ENCODE peak calls at places on chromosomes 16 and 17, in nine cellular contexts. One of them, this sample, is unnamed.

GRCh38 chr16:69150146-69150865 is 17.9 kb downstream of the UTP4 start:
- DNase-seq in tibial artery: peak; percentile 54
- DNase-seq in fibroblast of lung: peak; percentile 87
- DNase-seq in psoas muscle: no peak
- DNase-seq in transverse colon: peak; percentile 60
- DNase-seq in lung: peak; percentile 69
- DNase-seq in SK-N-SH: peak; percentile 67
- DNase-seq in aorta: no peak
- DNase-seq in esophagus muscularis mucosa: no peak
- DNase-seq in this sample: no peak

GRCh38 chr16:81817296-81817695 is 38.2 kb downstream of the PLCG2 start:
- DNase-seq in esophagus muscularis mucosa: no peak
- DNase-seq in lung: no peak
- DNase-seq in SK-N-SH: no peak
- DNase-seq in fibroblast of lung: no peak
- DNase-seq in transverse colon: peak; percentile 47
- DNase-seq in aorta: no peak
- DNase-seq in psoas muscle: no peak
- DNase-seq in tibial artery: no peak
- DNase-seq in this sample: no peak

GRCh38 chr16:55494994-55495421 is 13.9 kb upstream of the LPCAT2 start:
- DNase-seq in fibroblast of lung: peak; percentile 97
- DNase-seq in esophagus muscularis mucosa: peak; percentile 90
- DNase-seq in lung: peak; percentile 43
- DNase-seq in transverse colon: peak; percentile 45
- DNase-seq in tibial artery: peak; percentile 63
- DNase-seq in aorta: no peak
- DNase-seq in psoas muscle: no peak
- DNase-seq in SK-N-SH: peak; percentile 77
- DNase-seq in this sample: peak; percentile 62

GRCh38 chr16:75012380-75013081 is 13.7 kb downstream of the ZNRF1 start:
- DNase-seq in tibial artery: no peak
- DNase-seq in esophagus muscularis mucosa: no peak
- DNase-seq in fibroblast of lung: no peak
- DNase-seq in aorta: no peak
- DNase-seq in psoas muscle: no peak
- DNase-seq in SK-N-SH: no peak
- DNase-seq in transverse colon: no peak
- DNase-seq in lung: no peak
- DNase-seq in this sample: no peak

GRCh38 chr17:76053230-76054111 is 18.8 kb downstream of the SRP68 start:
- DNase-seq in SK-N-SH: no peak
- DNase-seq in psoas muscle: no peak
- DNase-seq in tibial artery: no peak
- DNase-seq in lung: peak; percentile 72
- DNase-seq in esophagus muscularis mucosa: no peak
- DNase-seq in fibroblast of lung: peak; percentile 58
- DNase-seq in aorta: no peak
- DNase-seq in transverse colon: no peak
- DNase-seq in this sample: no peak

GRCh38 chr16:88548131-88548874 is 21.9 kb upstream of the ZC3H18 start:
- DNase-seq in esophagus muscularis mucosa: no peak
- DNase-seq in psoas muscle: no peak
- DNase-seq in SK-N-SH: peak; percentile 37
- DNase-seq in fibroblast of lung: no peak
- DNase-seq in transverse colon: no peak
- DNase-seq in tibial artery: no peak
- DNase-seq in lung: no peak
- DNase-seq in aorta: no peak
- DNase-seq in this sample: no peak

GRCh38 chr16:24189941-24190340 is 66.2 kb upstream of the CACNG3 start:
- DNase-seq in SK-N-SH: no peak
- DNase-seq in fibroblast of lung: no peak
- DNase-seq in transverse colon: no peak
- DNase-seq in lung: no peak
- DNase-seq in tibial artery: no peak
- DNase-seq in esophagus muscularis mucosa: no peak
- DNase-seq in psoas muscle: no peak
- DNase-seq in aorta: no peak
- DNase-seq in this sample: no peak

GRCh38 chr17:63475491-63476412 is 1.1 kb upstream of the ACE start:
- DNase-seq in transverse colon: no peak
- DNase-seq in lung: no peak
- DNase-seq in psoas muscle: no peak
- DNase-seq in esophagus muscularis mucosa: no peak
- DNase-seq in fibroblast of lung: no peak
- DNase-seq in aorta: no peak
- DNase-seq in tibial artery: no peak
- DNase-seq in SK-N-SH: peak; percentile 65
- DNase-seq in this sample: no peak

GRCh38 chr17:82357394-82357793 is 1.7 kb upstream of the TEX19 start:
- DNase-seq in transverse colon: no peak
- DNase-seq in lung: no peak
- DNase-seq in fibroblast of lung: no peak
- DNase-seq in esophagus muscularis mucosa: no peak
- DNase-seq in aorta: no peak
- DNase-seq in SK-N-SH: no peak
- DNase-seq in tibial artery: no peak
- DNase-seq in psoas muscle: no peak
- DNase-seq in this sample: no peak

GRCh38 chr16:1751946-1752345 is 19.4 kb downstream of the NME3 start:
- DNase-seq in fibroblast of lung: no peak
- DNase-seq in esophagus muscularis mucosa: no peak
- DNase-seq in aorta: no peak
- DNase-seq in psoas muscle: no peak
- DNase-seq in transverse colon: no peak
- DNase-seq in lung: no peak
- DNase-seq in tibial artery: no peak
- DNase-seq in SK-N-SH: no peak
- DNase-seq in this sample: no peak

GRCh38 chr17:63425478-63425877 is 20.6 kb downstream of the CYB561 start:
- DNase-seq in SK-N-SH: peak; percentile 90
- DNase-seq in aorta: peak; percentile 77
- DNase-seq in lung: peak; percentile 74
- DNase-seq in tibial artery: peak; percentile 70
- DNase-seq in transverse colon: peak; percentile 74
- DNase-seq in esophagus muscularis mucosa: no peak
- DNase-seq in psoas muscle: peak; percentile 84
- DNase-seq in fibroblast of lung: peak; percentile 89
- DNase-seq in this sample: peak; percentile 79

GRCh38 chr16:73183678-73184092 is 135.8 kb upstream of the ZFHX3 start:
- DNase-seq in tibial artery: no peak
- DNase-seq in SK-N-SH: peak; percentile 72
- DNase-seq in psoas muscle: no peak
- DNase-seq in fibroblast of lung: peak; percentile 56
- DNase-seq in transverse colon: no peak
- DNase-seq in lung: no peak
- DNase-seq in aorta: no peak
- DNase-seq in esophagus muscularis mucosa: no peak
- DNase-seq in this sample: no peak

GRCh38 chr17:55818026-55818425 is 67.2 kb downstream of the PCTP start:
- DNase-seq in psoas muscle: no peak
- DNase-seq in esophagus muscularis mucosa: no peak
- DNase-seq in aorta: no peak
- DNase-seq in SK-N-SH: no peak
- DNase-seq in transverse colon: no peak
- DNase-seq in lung: no peak
- DNase-seq in fibroblast of lung: no peak
- DNase-seq in tibial artery: no peak
- DNase-seq in this sample: no peak

GRCh38 chr17:61689610-61690180 is 98.7 kb upstream of the NACA2 start:
- DNase-seq in psoas muscle: no peak
- DNase-seq in fibroblast of lung: peak; percentile 14
- DNase-seq in tibial artery: no peak
- DNase-seq in aorta: no peak
- DNase-seq in transverse colon: no peak
- DNase-seq in esophagus muscularis mucosa: no peak
- DNase-seq in SK-N-SH: no peak
- DNase-seq in lung: no peak
- DNase-seq in this sample: no peak

GRCh38 chr16:89700649-89701424 is 668 bp downstream of the SPATA2L start:
- DNase-seq in SK-N-SH: peak; percentile 74
- DNase-seq in transverse colon: peak; percentile 77
- DNase-seq in lung: no peak
- DNase-seq in esophagus muscularis mucosa: no peak
- DNase-seq in fibroblast of lung: peak; percentile 15
- DNase-seq in psoas muscle: peak; percentile 61
- DNase-seq in aorta: peak; percentile 69
- DNase-seq in tibial artery: no peak
- DNase-seq in this sample: no peak

GRCh38 chr16:51155901-51156810 is 5.1 kb upstream of the SALL1 start:
- DNase-seq in transverse colon: no peak
- DNase-seq in tibial artery: no peak
- DNase-seq in esophagus muscularis mucosa: no peak
- DNase-seq in fibroblast of lung: peak; percentile 40
- DNase-seq in SK-N-SH: peak; percentile 28
- DNase-seq in psoas muscle: no peak
- DNase-seq in lung: no peak
- DNase-seq in aorta: no peak
- DNase-seq in this sample: no peak

GRCh38 chr16:471353-472198 is 46.1 kb downstream of the RAB11FIP3 start:
- DNase-seq in SK-N-SH: peak; percentile 55
- DNase-seq in fibroblast of lung: peak; percentile 23
- DNase-seq in aorta: no peak
- DNase-seq in lung: no peak
- DNase-seq in psoas muscle: peak; percentile 71
- DNase-seq in transverse colon: no peak
- DNase-seq in tibial artery: no peak
- DNase-seq in esophagus muscularis mucosa: no peak
- DNase-seq in this sample: no peak

GRCh38 chr17:21549107-21549687 is 143.1 kb upstream of the KCNJ18 start:
- DNase-seq in SK-N-SH: no peak
- DNase-seq in fibroblast of lung: peak; percentile 51
- DNase-seq in aorta: no peak
- DNase-seq in psoas muscle: no peak
- DNase-seq in tibial artery: no peak
- DNase-seq in lung: no peak
- DNase-seq in esophagus muscularis mucosa: no peak
- DNase-seq in transverse colon: no peak
- DNase-seq in this sample: no peak

GRCh38 chr17:77388384-77389306 is 247.9 kb downstream of the SEC14L1 start:
- DNase-seq in psoas muscle: peak; percentile 77
- DNase-seq in tibial artery: no peak
- DNase-seq in aorta: no peak
- DNase-seq in transverse colon: no peak
- DNase-seq in esophagus muscularis mucosa: no peak
- DNase-seq in fibroblast of lung: no peak
- DNase-seq in lung: no peak
- DNase-seq in SK-N-SH: peak; percentile 83
- DNase-seq in this sample: no peak

GRCh38 chr17:948284-948852 is 31.2 kb downstream of the NXN start:
- DNase-seq in psoas muscle: peak; percentile 48
- DNase-seq in tibial artery: no peak
- DNase-seq in fibroblast of lung: no peak
- DNase-seq in transverse colon: no peak
- DNase-seq in aorta: no peak
- DNase-seq in esophagus muscularis mucosa: no peak
- DNase-seq in SK-N-SH: no peak
- DNase-seq in lung: no peak
- DNase-seq in this sample: no peak

GRCh38 chr17:60610481-60610880 is 10.5 kb downstream of the PPM1D start:
- DNase-seq in lung: no peak
- DNase-seq in tibial artery: no peak
- DNase-seq in esophagus muscularis mucosa: no peak
- DNase-seq in fibroblast of lung: peak; percentile 72
- DNase-seq in aorta: no peak
- DNase-seq in transverse colon: no peak
- DNase-seq in psoas muscle: no peak
- DNase-seq in SK-N-SH: no peak
- DNase-seq in this sample: no peak

GRCh38 chr17:30309591-30309990 is 17.8 kb upstream of the BLMH start:
- DNase-seq in esophagus muscularis mucosa: no peak
- DNase-seq in aorta: no peak
- DNase-seq in lung: no peak
- DNase-seq in transverse colon: no peak
- DNase-seq in SK-N-SH: no peak
- DNase-seq in psoas muscle: no peak
- DNase-seq in fibroblast of lung: no peak
- DNase-seq in tibial artery: no peak
- DNase-seq in this sample: no peak

GRCh38 chr17:35447494-35447893 is 1.1 kb downstream of the SLFN13 start:
- DNase-seq in transverse colon: no peak
- DNase-seq in fibroblast of lung: no peak
- DNase-seq in esophagus muscularis mucosa: no peak
- DNase-seq in aorta: no peak
- DNase-seq in tibial artery: no peak
- DNase-seq in SK-N-SH: no peak
- DNase-seq in psoas muscle: no peak
- DNase-seq in lung: no peak
- DNase-seq in this sample: no peak
- H3K4me3 ChIP-seq in transverse colon: peak overlapping the region; percentile 48
- H3K4me3 ChIP-seq in fibroblast of lung: no peak overlapping the region
- H3K4me3 ChIP-seq in esophagus muscularis mucosa: peak overlapping the region; percentile 51
- H3K4me3 ChIP-seq in aorta: no peak overlapping the region
- H3K4me3 ChIP-seq in tibial artery: no peak overlapping the region
- H3K4me3 ChIP-seq in SK-N-SH: no peak overlapping the region
- H3K4me3 ChIP-seq in psoas muscle: peak overlapping the region; percentile 66
- H3K4me3 ChIP-seq in lung: no peak overlapping the region
- H3K4me3 ChIP-seq in this sample: peak overlapping the region; percentile 63

GRCh38 chr16:71917900-71918299 is 22.6 kb downstream of the IST1 start:
- DNase-seq in psoas muscle: no peak
- DNase-seq in aorta: no peak
- DNase-seq in fibroblast of lung: peak; percentile 26
- DNase-seq in lung: no peak
- DNase-seq in esophagus muscularis mucosa: no peak
- DNase-seq in tibial artery: no peak
- DNase-seq in SK-N-SH: no peak
- DNase-seq in transverse colon: no peak
- DNase-seq in this sample: no peak
- H3K4me3 ChIP-seq in psoas muscle: no peak overlapping the region
- H3K4me3 ChIP-seq in aorta: no peak overlapping the region
- H3K4me3 ChIP-seq in fibroblast of lung: no peak overlapping the region
- H3K4me3 ChIP-seq in lung: no peak overlapping the region
- H3K4me3 ChIP-seq in esophagus muscularis mucosa: no peak overlapping the region
- H3K4me3 ChIP-seq in tibial artery: no peak overlapping the region
- H3K4me3 ChIP-seq in SK-N-SH: no peak overlapping the region
- H3K4me3 ChIP-seq in transverse colon: no peak overlapping the region
- H3K4me3 ChIP-seq in this sample: no peak overlapping the region

GRCh38 chr16:12027091-12027490 is 50.6 kb downstream of the SNX29 start:
- DNase-seq in lung: no peak
- DNase-seq in fibroblast of lung: no peak
- DNase-seq in psoas muscle: no peak
- DNase-seq in tibial artery: no peak
- DNase-seq in transverse colon: no peak
- DNase-seq in esophagus muscularis mucosa: no peak
- DNase-seq in SK-N-SH: peak; percentile 14
- DNase-seq in aorta: no peak
- DNase-seq in this sample: no peak
- H3K4me3 ChIP-seq in lung: no peak overlapping the region
- H3K4me3 ChIP-seq in fibroblast of lung: no peak overlapping the region
- H3K4me3 ChIP-seq in psoas muscle: no peak overlapping the region
- H3K4me3 ChIP-seq in tibial artery: no peak overlapping the region
- H3K4me3 ChIP-seq in transverse colon: no peak overlapping the region
- H3K4me3 ChIP-seq in esophagus muscularis mucosa: no peak overlapping the region
- H3K4me3 ChIP-seq in SK-N-SH: no peak overlapping the region
- H3K4me3 ChIP-seq in aorta: no peak overlapping the region
- H3K4me3 ChIP-seq in this sample: no peak overlapping the region

DNA sequence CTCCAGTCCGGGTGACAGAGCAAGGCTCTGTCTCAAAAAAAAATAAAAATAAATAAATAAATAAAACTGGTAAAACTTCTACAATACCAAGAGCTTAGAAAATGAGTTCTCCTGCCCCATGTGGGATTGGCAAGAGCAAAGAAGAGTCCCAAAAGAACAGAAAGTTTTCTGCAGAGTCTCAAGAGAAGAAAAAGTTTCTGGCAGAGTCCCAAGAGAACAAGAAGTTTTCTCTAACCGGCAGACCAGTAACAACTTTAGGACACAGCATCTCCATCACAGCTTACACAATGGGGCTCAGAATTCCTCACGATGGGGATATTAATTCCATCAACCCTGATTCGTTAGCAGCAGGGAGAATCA is 1.1 kb downstream of the SLC39A11 start:
- DNase-seq in lung: no peak
- DNase-seq in aorta: no peak
- DNase-seq in SK-N-SH: no peak
- DNase-seq in fibroblast of lung: peak; percentile 24
- DNase-seq in psoas muscle: no peak
- DNase-seq in transverse colon: no peak
- DNase-seq in tibial artery: no peak
- DNase-seq in esophagus muscularis mucosa: no peak
- DNase-seq in this sample: no peak
- H3K4me3 ChIP-seq in lung: no peak overlapping the region
- H3K4me3 ChIP-seq in aorta: peak overlapping the region; percentile 48
- H3K4me3 ChIP-seq in SK-N-SH: peak overlapping the region; percentile 64
- H3K4me3 ChIP-seq in fibroblast of lung: peak overlapping the region; percentile 74
- H3K4me3 ChIP-seq in psoas muscle: peak overlapping the region; percentile 80
- H3K4me3 ChIP-seq in transverse colon: peak overlapping the region; percentile 54
- H3K4me3 ChIP-seq in tibial artery: peak overlapping the region; percentile 78
- H3K4me3 ChIP-seq in esophagus muscularis mucosa: peak overlapping the region; percentile 66
- H3K4me3 ChIP-seq in this sample: peak overlapping the region; percentile 75

This sample was measured in right atrium auricular region.